ENCODE peak calls at places on chromosomes 4 and X, in four cellular contexts. I is GM10248, T is PC-9, Y is astrocyte of the spinal cord. F is an unnamed sample.

GRCh38 chrX:85288992-85289723 is 45.4 kb downstream of the ZNF711 start:
- DNase-seq in I (no peak), T (no peak), Y (no peak), F (no peak)

GRCh38 chr4:35934370-35934981 is 309.8 kb downstream of the ARAP2 start:
- DNase-seq in I (no peak), T (no peak), Y (peak), F (no peak)

GRCh38 chr4:23297327-23297726 is 592.5 kb downstream of the PPARGC1A start:
- DNase-seq in I (no peak), T (no peak), Y (no peak), F (no peak)

GRCh38 chrX:140762061-140762460 is 52.5 kb downstream of the LINC00632 start:
- DNase-seq in I (peak), T (peak), Y (peak), F (peak)

GRCh38 chr4:72525938-72526337 is 43.1 kb downstream of the ADAMTS3 start:
- DNase-seq in I (no peak), T (no peak), Y (peak), F (peak)

GRCh38 chr4:183658362-183659028 is 490 bp downstream of the RWDD4 start:
- DNase-seq in I (peak), T (peak), Y (peak), F (no peak)

GRCh38 chrX:36443007-36443406 is 523.5 kb downstream of the CFAP47 start:
- DNase-seq in I (no peak), T (no peak), Y (no peak), F (no peak)

GRCh38 chrX:2697306-2697705 is 6.2 kb downstream of the CD99 start:
- DNase-seq in I (no peak), T (peak), Y (no peak), F (peak)

GRCh38 chr4:9918475-9918874 is 102.8 kb downstream of the SLC2A9 start:
- DNase-seq in I (no peak), T (no peak), Y (no peak), F (no peak)

GRCh38 chr4:64940698-64941097 is 531.4 kb upstream of the TECRL start:
- DNase-seq in I (no peak), T (peak), Y (peak), F (no peak)

GRCh38 chr4:130359537-130359936 is 1263.6 kb downstream of the C4orf33 start:
- DNase-seq in I (no peak), T (no peak), Y (peak), F (no peak)

GRCh38 chr4:21593268-21594002 is 355.1 kb downstream of the KCNIP4 start:
- DNase-seq in I (no peak), T (no peak), Y (peak), F (no peak)

GRCh38 chr4:48296330-48296729 is 26.7 kb upstream of the TEC start:
- DNase-seq in I (peak), T (no peak), Y (no peak), F (no peak)

GRCh38 chrX:3428762-3429161 is 82.3 kb upstream of the MXRA5 start:
- DNase-seq in I (no peak), T (no peak), Y (no peak), F (no peak)

GRCh38 chr4:72430050-72430449 is 139.0 kb downstream of the ADAMTS3 start:
- DNase-seq in I (no peak), T (no peak), Y (peak), F (no peak)

GRCh38 chrX:43940811-43941210 is 32.4 kb downstream of the NDP start:
- DNase-seq in I (no peak), T (no peak), Y (peak), F (peak)

GRCh38 chr4:74402692-74403460 is 37.9 kb downstream of the EREG start:
- DNase-seq in I (no peak), T (no peak), Y (no peak), F (no peak)

DNA sequence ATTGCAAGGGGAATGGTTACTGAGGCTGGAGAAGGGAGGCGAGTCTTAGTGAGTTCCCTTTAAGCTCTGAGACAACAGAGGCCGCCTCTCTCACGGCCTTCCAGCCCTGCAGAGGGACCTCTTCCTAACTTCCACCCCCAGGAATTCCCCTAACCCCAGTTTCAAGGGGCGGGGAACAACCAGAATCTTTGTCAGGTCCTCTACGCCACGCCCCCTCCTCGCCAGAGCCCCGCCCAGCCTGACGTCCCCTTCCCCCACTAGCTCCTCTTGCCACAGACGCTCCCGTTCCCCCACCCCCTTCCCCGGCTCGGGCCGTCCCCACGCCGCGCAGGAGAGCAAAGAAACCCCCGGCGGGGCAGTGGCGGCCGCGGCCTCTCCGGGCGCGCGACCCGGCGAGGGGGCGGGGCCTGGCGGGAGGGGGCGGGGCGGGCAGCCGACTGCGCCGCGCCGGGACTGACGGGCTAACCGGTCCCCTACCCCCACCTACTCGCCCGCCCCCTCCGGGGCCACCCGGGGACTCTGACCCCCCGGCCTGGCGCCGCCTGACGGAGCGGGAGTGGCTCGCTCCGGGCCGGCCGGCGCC is 12.2 kb upstream of the TMEM156 start:
- DNase-seq in I (peak), T (peak), Y (peak), F (peak)
- TF ChIP-seq CTCF in I (peak), T (no peak), Y (no peak), F (no peak)

GRCh38 chr4:3040447-3041191 is 33.7 kb downstream of the HTT-AS start:
- DNase-seq in I (peak), T (no peak), Y (no peak), F (no peak)
- TF ChIP-seq CTCF in I (no peak), T (no peak), Y (no peak), F (no peak)

GRCh38 chr4:5823542-5824211 is 69.2 kb downstream of the CRMP1 start:
- DNase-seq in I (no peak), T (no peak), Y (no peak), F (no peak)

GRCh38 chr4:5824227-5824626 is 68.7 kb downstream of the CRMP1 start:
- DNase-seq in I (no peak), T (no peak), Y (no peak), F (no peak)

GRCh38 chr4:5822617-5823016 is 70.3 kb downstream of the CRMP1 start:
- DNase-seq in I (no peak), T (no peak), Y (no peak), F (no peak)

GRCh38 chr4:5824635-5825034 is 68.3 kb downstream of the CRMP1 start:
- DNase-seq in I (peak), T (peak), Y (peak), F (no peak)

DNA sequence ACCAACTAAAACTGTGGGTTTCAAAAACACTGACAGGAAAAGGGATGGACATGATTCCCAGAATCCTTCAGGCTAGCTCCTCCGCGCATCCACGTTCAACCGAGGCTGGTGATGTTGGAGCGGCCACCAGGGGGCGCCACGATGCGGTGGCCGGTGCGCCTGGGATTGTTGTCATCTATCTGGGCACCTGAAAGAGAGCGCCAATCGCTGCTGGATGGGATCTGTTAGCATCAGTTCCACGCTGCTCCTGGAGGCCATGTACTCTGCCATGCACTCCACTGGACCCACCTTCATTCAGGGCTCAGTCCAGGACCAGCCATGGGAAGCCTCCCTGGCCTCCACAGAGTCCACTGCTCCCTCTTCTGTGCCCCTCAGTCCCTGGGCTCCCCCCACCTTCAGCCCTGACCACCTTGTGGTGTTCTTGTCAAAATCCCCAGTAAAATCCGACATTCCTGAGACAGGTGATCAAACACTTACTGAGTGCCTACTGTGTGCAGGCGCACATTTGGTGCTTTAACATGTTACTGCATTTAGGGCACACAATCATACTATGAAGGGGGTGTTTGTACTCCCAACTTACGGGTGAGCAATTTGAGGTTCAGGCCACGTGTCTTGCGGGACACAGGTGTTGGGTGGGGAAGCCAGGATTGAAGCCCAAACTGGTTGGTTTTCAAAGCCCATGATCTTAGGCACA is 71.1 kb downstream of the CRMP1 start:
- DNase-seq in I (no peak), T (no peak), Y (no peak), F (no peak)
- TF ChIP-seq CTCF in I (peak), T (peak), Y (peak), F (no peak)

GRCh38 chrX:103628386-103629290 is at the start of gene TCEAL1:
- DNase-seq in I (peak), T (no peak), Y (peak), F (peak)
- TF ChIP-seq CTCF in I (no peak), T (no peak), Y (no peak), F (no peak)

DNA sequence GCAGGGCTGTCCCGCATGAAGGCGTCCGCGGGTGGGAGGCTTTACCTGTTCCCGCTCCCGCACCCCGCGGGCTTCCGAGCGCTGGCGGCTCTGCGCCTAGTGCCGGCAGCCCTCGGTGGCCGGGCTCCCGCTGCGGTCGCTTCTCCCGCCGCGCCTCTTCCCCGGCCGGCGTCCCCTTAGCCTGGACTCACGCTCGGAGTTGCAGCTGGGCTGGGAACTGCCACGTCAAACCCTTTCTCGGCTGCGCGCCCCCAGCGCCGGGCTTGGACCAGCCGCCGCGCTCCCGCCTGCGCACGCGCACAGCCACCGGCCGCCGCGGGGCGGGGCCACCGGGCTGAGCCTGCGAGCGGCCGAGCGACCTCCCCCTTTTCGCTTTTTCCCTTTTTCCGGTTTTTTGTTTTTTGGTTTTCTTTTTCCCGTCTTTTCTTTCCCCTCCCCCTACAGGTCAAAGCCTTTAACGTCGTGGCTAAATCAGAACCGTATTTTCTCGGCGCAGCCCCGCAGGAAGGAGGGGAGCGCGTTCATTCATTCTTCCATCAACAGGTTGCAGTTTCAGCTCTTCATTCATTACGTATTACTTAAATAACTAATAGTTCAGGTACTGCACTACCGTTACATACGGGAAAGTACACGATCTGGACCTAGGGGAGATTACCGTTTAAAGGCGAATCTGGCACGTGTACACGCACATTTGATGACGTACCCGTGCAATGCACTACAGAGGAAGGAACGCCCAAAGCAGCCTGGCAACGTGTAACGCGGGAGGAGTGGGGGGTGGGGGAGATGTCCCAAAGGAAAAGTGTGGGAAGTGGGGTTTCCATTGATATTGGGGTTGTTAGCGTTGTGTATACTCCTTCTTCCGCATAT is at the start of gene SEC24D:
- DNase-seq in I (peak), T (peak), Y (peak), F (peak)
- TF ChIP-seq CTCF in I (no peak), T (no peak), Y (no peak), F (no peak)

GRCh38 chrX:68234171-68234910 is 199.0 kb downstream of the OPHN1 start:
- DNase-seq in I (no peak), T (no peak), Y (no peak), F (no peak)

DNA sequence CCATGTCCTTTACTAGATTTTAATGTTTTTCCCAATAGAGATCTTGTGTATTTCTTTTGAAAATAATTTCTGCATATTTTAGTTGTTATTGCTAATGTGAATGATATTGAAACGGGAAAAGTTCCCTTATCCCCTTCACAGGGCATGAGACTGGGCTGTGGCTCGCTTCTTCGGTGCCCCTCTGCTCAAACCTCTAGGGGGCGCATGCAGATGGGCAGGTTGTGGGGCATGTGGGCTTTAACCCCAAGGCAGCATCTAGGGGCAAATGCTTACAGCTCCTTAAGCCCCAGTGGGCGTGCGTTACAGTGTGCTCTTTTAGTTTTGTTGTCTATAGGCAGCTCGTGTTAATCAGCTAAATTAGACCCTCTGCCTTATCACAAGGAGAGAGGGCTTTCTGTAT is 194.7 kb downstream of the OPHN1 start:
- DNase-seq in I (no peak), T (peak), Y (no peak), F (peak)
- TF ChIP-seq CTCF in I (peak), T (peak), Y (peak), F (peak)

DNA sequence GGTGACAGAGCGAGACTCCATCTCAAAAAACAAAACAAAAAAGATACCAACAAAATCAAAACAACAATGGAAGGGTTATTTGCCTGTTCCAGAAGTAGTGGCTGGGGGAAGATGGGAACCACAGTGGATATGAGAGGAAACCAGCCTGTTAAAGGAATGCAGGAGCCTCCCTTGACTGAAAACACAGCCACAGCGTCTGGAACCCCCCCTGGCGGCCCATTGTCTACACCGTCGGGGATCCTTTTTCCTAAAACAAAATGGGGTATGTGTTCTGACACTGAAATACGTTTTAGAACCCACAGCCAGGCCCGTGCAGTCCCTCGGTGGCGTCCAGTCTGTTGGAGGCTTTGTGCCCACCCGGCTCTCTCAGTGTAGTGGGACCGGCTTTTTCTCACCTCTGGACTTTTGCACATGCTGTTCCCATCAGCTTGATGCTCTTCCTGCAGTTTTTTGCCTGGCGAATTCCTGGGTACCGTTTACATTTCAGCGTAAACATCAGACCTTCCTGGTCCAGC is 19.6 kb downstream of the PIGG start:
- DNase-seq in I (no peak), T (no peak), Y (no peak), F (no peak)
- TF ChIP-seq CTCF in I (no peak), T (no peak), Y (no peak), F (no peak)

GRCh38 chr4:28225005-28225404 is 1364.4 kb downstream of the STIM2 start:
- DNase-seq in I (no peak), T (peak), Y (peak), F (no peak)
- TF ChIP-seq CTCF in I (no peak), T (peak), Y (peak), F (no peak)